ENCODE peak calls at places on chromosomes 12 and 14, in eight cellular contexts. V, N, Y, E, T, I, C and B are unnamed samples.
A peak's percentile ranks its signal among the peaks of the same experiment; 100 is the strongest.

GRCh38 chr14:54177861-54178591 is 218.8 kb upstream of the CDKN3 start:
- DNase-seq in V (no peak), N (no peak), Y (no peak), E (no peak), T (peak; percentile 77), I (no peak), C (no peak), B (no peak)

GRCh38 chr12:87812030-87812429 is 217.2 kb downstream of the C12orf50 start:
- DNase-seq in V (no peak), N (no peak), Y (no peak), E (peak; percentile 50), T (no peak), I (no peak), C (no peak), B (no peak)

GRCh38 chr12:54932691-54933090 is 51.9 kb downstream of the TESPA1 start:
- DNase-seq in V (no peak), N (no peak), Y (no peak), E (no peak), T (no peak), I (no peak), C (no peak), B (no peak)

GRCh38 chr14:102584871-102585869 is 7.3 kb upstream of the RCOR1 start:
- DNase-seq in V (no peak), N (peak; percentile 85), Y (peak; percentile 55), E (no peak), T (peak; percentile 53), I (no peak), C (no peak), B (peak; percentile 61)

GRCh38 chr12:41965996-41966395 is 178.7 kb downstream of the GXYLT1 start:
- DNase-seq in V (no peak), N (no peak), Y (no peak), E (no peak), T (no peak), I (no peak), C (no peak), B (no peak)

GRCh38 chr12:132169376-132169775 is 25.1 kb downstream of the NOC4L start:
- DNase-seq in V (no peak), N (no peak), Y (no peak), E (no peak), T (no peak), I (no peak), C (no peak), B (no peak)

GRCh38 chr12:133217219-133217618 is 18.5 kb downstream of the ANHX start:
- DNase-seq in V (no peak), N (no peak), Y (no peak), E (no peak), T (no peak), I (no peak), C (no peak), B (no peak)

GRCh38 chr14:65377576-65377975 is 35.0 kb upstream of the FUT8 start:
- DNase-seq in V (no peak), N (no peak), Y (no peak), E (no peak), T (no peak), I (no peak), C (no peak), B (no peak)

GRCh38 chr14:69460093-69460701 is 24.3 kb upstream of the PLEKHD1 start:
- DNase-seq in V (peak; percentile 69), N (peak; percentile 65), Y (peak; percentile 54), E (peak; percentile 90), T (peak; percentile 90), I (peak; percentile 79), C (peak; percentile 39), B (peak; percentile 39)

GRCh38 chr12:103657331-103657730 is 70.3 kb downstream of the STAB2 start:
- DNase-seq in V (no peak), N (no peak), Y (no peak), E (no peak), T (peak; percentile 26), I (no peak), C (no peak), B (no peak)

GRCh38 chr12:118237908-118238307 is 102.0 kb downstream of the PEBP1 start:
- DNase-seq in V (no peak), N (no peak), Y (no peak), E (peak; percentile 52), T (no peak), I (no peak), C (no peak), B (no peak)

GRCh38 chr12:105671720-105672119 is 341.2 kb downstream of the C12orf75 start:
- DNase-seq in V (no peak), N (no peak), Y (no peak), E (no peak), T (no peak), I (no peak), C (no peak), B (no peak)

GRCh38 chr12:20588057-20588456 is 107.1 kb upstream of the SLCO1C1 start:
- DNase-seq in V (no peak), N (no peak), Y (peak; percentile 96), E (no peak), T (no peak), I (no peak), C (no peak), B (no peak)

GRCh38 chr14:38828183-38828877 is 274.7 kb downstream of the SEC23A start:
- DNase-seq in V (no peak), N (no peak), Y (no peak), E (no peak), T (no peak), I (no peak), C (peak; percentile 34), B (no peak)

GRCh38 chr12:8465597-8465996 is 9.8 kb downstream of the CLEC6A start:
- DNase-seq in V (no peak), N (no peak), Y (no peak), E (no peak), T (no peak), I (no peak), C (no peak), B (no peak)

GRCh38 chr12:53223391-53224267 is 8.4 kb downstream of the RARG start:
- DNase-seq in V (no peak), N (peak; percentile 74), Y (no peak), E (no peak), T (peak; percentile 46), I (no peak), C (no peak), B (no peak)

GRCh38 chr14:91232631-91233030 is 11.9 kb downstream of the GPR68 start:
- DNase-seq in V (no peak), N (no peak), Y (no peak), E (no peak), T (no peak), I (no peak), C (no peak), B (no peak)

GRCh38 chr14:73472182-73473114 is 14.1 kb upstream of the NUMB start:
- DNase-seq in V (no peak), N (peak; percentile 64), Y (peak; percentile 52), E (peak; percentile 65), T (peak; percentile 77), I (peak; percentile 52), C (no peak), B (no peak)

GRCh38 chr12:74476234-74476633 is 61.4 kb upstream of the ATXN7L3B start:
- DNase-seq in V (no peak), N (no peak), Y (no peak), E (no peak), T (no peak), I (no peak), C (no peak), B (no peak)

GRCh38 chr14:34843011-34843554 is 32.1 kb downstream of the BAZ1A start:
- DNase-seq in V (peak; percentile 24), N (peak; percentile 11), Y (no peak), E (peak; percentile 74), T (peak; percentile 57), I (peak; percentile 32), C (no peak), B (no peak)

GRCh38 chr14:22780941-22781605 is 14.6 kb downstream of the OXA1L start:
- DNase-seq in V (no peak), N (no peak), Y (no peak), E (no peak), T (no peak), I (no peak), C (no peak), B (no peak)

GRCh38 chr14:53093206-53093605 is 59.9 kb downstream of the DDHD1 start:
- DNase-seq in V (peak; percentile 16), N (no peak), Y (no peak), E (peak; percentile 29), T (no peak), I (no peak), C (no peak), B (no peak)

GRCh38 chr12:13101854-13102375 is 1.6 kb downstream of the GSG1 start:
- DNase-seq in V (no peak), N (no peak), Y (no peak), E (peak; percentile 40), T (peak; percentile 45), I (peak; percentile 64), C (no peak), B (no peak)

GRCh38 chr12:29616664-29617409 is 119.4 kb upstream of the OVCH1 start:
- DNase-seq in V (no peak), N (no peak), Y (no peak), E (peak; percentile 90), T (peak; percentile 29), I (no peak), C (no peak), B (no peak)

GRCh38 chr12:32305163-32305562 is 94.2 kb upstream of the FGD4 start:
- DNase-seq in V (no peak), N (no peak), Y (no peak), E (no peak), T (peak; percentile 48), I (peak; percentile 15), C (no peak), B (no peak)

GRCh38 chr12:114683709-114684097 is 272 bp downstream of the TBX3 start:
- DNase-seq in V (no peak), N (no peak), Y (no peak), E (no peak), T (peak; percentile 33), I (no peak), C (no peak), B (no peak)

GRCh38 chr14:22174412-22174811 is 414.6 kb downstream of the DAD1 start:
- DNase-seq in V (no peak), N (no peak), Y (no peak), E (no peak), T (no peak), I (no peak), C (no peak), B (no peak)

GRCh38 chr14:95290769-95291440 is 28.8 kb downstream of the CLMN start:
- DNase-seq in V (no peak), N (peak; percentile 71), Y (no peak), E (no peak), T (peak; percentile 47), I (no peak), C (no peak), B (peak; percentile 42)

GRCh38 chr12:69388371-69388770 is 28.8 kb downstream of the YEATS4 start:
- DNase-seq in V (peak; percentile 47), N (no peak), Y (peak; percentile 8), E (peak; percentile 65), T (peak; percentile 79), I (peak; percentile 11), C (no peak), B (no peak)

GRCh38 chr14:37089410-37089809 is 83.0 kb downstream of the SLC25A21 start:
- DNase-seq in V (no peak), N (peak; percentile 21), Y (no peak), E (no peak), T (no peak), I (no peak), C (no peak), B (no peak)

GRCh38 chr12:47102406-47102805 is 22.6 kb upstream of the AMIGO2 start:
- DNase-seq in V (no peak), N (no peak), Y (no peak), E (no peak), T (no peak), I (no peak), C (no peak), B (no peak)

GRCh38 chr14:36069535-36069900 is 107.0 kb downstream of the PTCSC3 start:
- DNase-seq in V (no peak), N (peak; percentile 51), Y (peak; percentile 33), E (peak; percentile 18), T (peak; percentile 37), I (peak; percentile 45), C (peak; percentile 39), B (peak; percentile 42)

GRCh38 chr12:57452937-57453509 is 2.1 kb upstream of the INHBE start:
- DNase-seq in V (peak; percentile 38), N (peak; percentile 76), Y (peak; percentile 85), E (peak; percentile 73), T (peak; percentile 75), I (peak; percentile 65), C (peak; percentile 78), B (peak; percentile 94)

GRCh38 chr12:47825239-47825639 is 5.5 kb upstream of the HDAC7 start:
- DNase-seq in V (no peak), N (peak; percentile 69), Y (no peak), E (no peak), T (no peak), I (peak; percentile 21), C (peak; percentile 72), B (no peak)